ENCODE peak calls at places on chromosomes 13 and 19, in seven cellular contexts. F is AG04450, Y is lower leg skin, E is fibroblast of pulmonary artery, S is Caki2, J is head of caudate nucleus, Q is mesothelial cell of epicardium. L is an unnamed sample.

GRCh38 chr13:33111414-33112110 is 95.3 kb downstream of the KL start:
- DNase-seq in S (no peak), Y (peak), F (no peak), E (peak), Q (no peak), J (no peak), L (no peak)

GRCh38 chr19:33938821-33939220 is 142.2 kb downstream of the KCTD15 start:
- DNase-seq in Q (no peak), Y (no peak), F (no peak), J (no peak), E (no peak), S (no peak), L (no peak)

GRCh38 chr13:79481685-79482052 is 714 bp downstream of the NDFIP2 start:
- DNase-seq in Y (no peak), F (no peak), E (no peak), Q (no peak), J (no peak), S (no peak), L (no peak)

GRCh38 chr19:328025-328505 is 16.5 kb downstream of the MIER2 start:
- DNase-seq in S (no peak), E (no peak), F (no peak), Q (no peak), Y (no peak), J (no peak), L (no peak)

GRCh38 chr19:584240-585001 is 5.3 kb upstream of the HCN2 start:
- DNase-seq in F (no peak), S (no peak), Q (peak), Y (no peak), J (peak), E (peak), L (no peak)

GRCh38 chr13:113425931-113426590 is 27.2 kb downstream of the ADPRHL1 start:
- DNase-seq in J (no peak), Y (no peak), F (no peak), S (no peak), Q (no peak), E (no peak), L (no peak)

GRCh38 chr13:26929971-26930730 is 169.6 kb upstream of the GPR12 start:
- DNase-seq in J (peak), S (peak), F (peak), E (peak), Y (peak), Q (peak), L (peak)

GRCh38 chr13:95704510-95704909 is 27.6 kb downstream of the DNAJC3 start:
- DNase-seq in S (no peak), F (no peak), Q (no peak), J (no peak), Y (no peak), E (no peak), L (no peak)

GRCh38 chr13:110916671-110917142 is 1.8 kb upstream of the ANKRD10 start:
- DNase-seq in Y (no peak), J (no peak), Q (no peak), E (peak), F (no peak), S (no peak), L (no peak)

GRCh38 chr13:110138700-110139036 is 168.3 kb downstream of the COL4A1 start:
- DNase-seq in S (no peak), F (no peak), J (no peak), Y (no peak), E (no peak), Q (no peak), L (no peak)

GRCh38 chr19:19459707-19460251 is 54.3 kb downstream of the GATAD2A start:
- DNase-seq in Y (peak), F (no peak), J (no peak), E (peak), S (no peak), Q (no peak), L (no peak)

GRCh38 chr19:49957262-49957915 is 3.6 kb downstream of the SIGLEC11 start:
- DNase-seq in E (no peak), F (no peak), J (no peak), Q (no peak), Y (no peak), S (no peak), L (no peak)

GRCh38 chr19:55632463-55632834 is 8.1 kb upstream of the ZNF784 start:
- DNase-seq in S (peak), E (peak), J (peak), Q (peak), Y (peak), F (peak), L (peak)

GRCh38 chr13:111198979-111199378 is 83.9 kb downstream of the ARHGEF7 start:
- DNase-seq in J (no peak), F (no peak), Q (no peak), Y (no peak), S (no peak), E (no peak), L (no peak)

GRCh38 chr19:39052243-39052746 is 19.9 kb upstream of the FBXO27 start:
- DNase-seq in E (peak), F (peak), S (peak), Q (peak), J (peak), Y (peak), L (peak)

GRCh38 chr13:20192470-20193141 is at the start of gene GJB2:
- DNase-seq in S (no peak), Q (no peak), J (no peak), E (no peak), Y (no peak), F (no peak), L (no peak)

GRCh38 chr13:76711515-76712182 is 174.6 kb downstream of the KCTD12 start:
- DNase-seq in J (no peak), S (no peak), Q (no peak), Y (peak), E (peak), F (peak), L (peak)

GRCh38 chr19:21492932-21493906 is 12.2 kb upstream of the ZNF429 start:
- DNase-seq in F (no peak), E (no peak), Q (no peak), S (no peak), J (peak), Y (no peak), L (no peak)

GRCh38 chr19:54331626-54332025 is 7.3 kb downstream of the LILRA4 start:
- DNase-seq in Q (no peak), Y (no peak), F (no peak), E (no peak), J (no peak), S (no peak), L (no peak)

GRCh38 chr19:34888091-34888490 is 38.6 kb upstream of the ZNF30 start:
- DNase-seq in Q (no peak), F (no peak), Y (no peak), J (no peak), S (no peak), E (no peak), L (no peak)

GRCh38 chr13:38384171-38384570 is 34.5 kb downstream of the UFM1 start:
- DNase-seq in F (no peak), Y (no peak), Q (no peak), J (no peak), E (no peak), S (no peak), L (no peak)

GRCh38 chr19:36417752-36418286 is 625 bp downstream of the ZFP82 start:
- DNase-seq in J (no peak), S (no peak), Y (no peak), Q (no peak), F (no peak), E (no peak), L (no peak)

GRCh38 chr13:107534548-107534947 is 680.8 kb downstream of the LIG4 start:
- DNase-seq in E (peak), J (no peak), Y (no peak), Q (no peak), S (no peak), F (no peak), L (no peak)

GRCh38 chr13:72258340-72258981 is 391.5 kb upstream of the DACH1 start:
- DNase-seq in F (no peak), S (no peak), E (no peak), Y (no peak), J (no peak), Q (no peak), L (no peak)

GRCh38 chr13:27973291-27973690 is 4.2 kb upstream of the CDX2 start:
- DNase-seq in Y (no peak), E (no peak), J (no peak), Q (no peak), S (no peak), F (no peak), L (no peak)

GRCh38 chr19:49432141-49433073 is 7.2 kb downstream of the GFY start:
- DNase-seq in Y (no peak), Q (no peak), F (no peak), E (no peak), J (no peak), S (no peak), L (no peak)

GRCh38 chr13:43990021-43990420 is 110.3 kb downstream of the LACC1 start:
- DNase-seq in F (no peak), Q (no peak), S (no peak), E (no peak), J (no peak), Y (no peak), L (no peak)

GRCh38 chr19:40805258-40805868 is 6.4 kb downstream of the EGLN2 start:
- DNase-seq in J (no peak), Y (no peak), F (no peak), E (no peak), S (no peak), Q (no peak), L (no peak)

GRCh38 chr19:2042485-2043268 is 8.4 kb downstream of the MKNK2 start:
- DNase-seq in E (no peak), S (no peak), Q (no peak), Y (peak), J (no peak), F (no peak), L (no peak)

GRCh38 chr13:41746259-41746658 is 214.7 kb downstream of the VWA8 start:
- DNase-seq in E (peak), J (no peak), Y (no peak), Q (no peak), F (peak), S (no peak), L (no peak)

GRCh38 chr19:31908486-31909255 is 436.7 kb upstream of the ZNF507 start:
- DNase-seq in Y (no peak), J (no peak), S (no peak), E (no peak), Q (no peak), F (no peak), L (no peak)

GRCh38 chr19:11887618-11888531 is at the start of gene ZNF69:
- DNase-seq in F (no peak), J (peak), E (peak), S (peak), Q (peak), Y (peak), L (peak)

GRCh38 chr19:1944088-1944915 is 3.3 kb downstream of the CSNK1G2 start:
- DNase-seq in Q (no peak), Y (no peak), J (no peak), S (no peak), E (no peak), F (no peak), L (no peak)

L was measured in pons.